ENCODE peak calls at places on chromosomes 6 and 20, in eight cellular contexts. C is A549, V is stomach, J is adrenal gland, Z is uterus, B is right lobe of liver, U is GM12891, Q is H1. N is an unnamed sample.

GRCh38 chr6:22320750-22321149 is 23.9 kb upstream of the PRL start:
- DNase-seq in V (no peak), U (no peak), J (no peak), Q (no peak), C (peak; percentile 10), B (no peak), Z (no peak), N (peak; percentile 33)

GRCh38 chr6:14661188-14661587 is 543.6 kb downstream of the CD83 start:
- DNase-seq in V (no peak), B (no peak), J (no peak), U (no peak), C (no peak), Z (no peak), Q (no peak), N (no peak)

GRCh38 chr6:129494099-129494498 is 215.9 kb downstream of the ARHGAP18 start:
- DNase-seq in U (no peak), V (no peak), Z (no peak), J (no peak), C (no peak), B (no peak), Q (no peak), N (no peak)

GRCh38 chr6:44301782-44302564 is 11.2 kb downstream of the AARS2 start:
- DNase-seq in B (no peak), U (no peak), J (peak; percentile 79), V (no peak), Z (no peak), C (no peak), Q (no peak), N (no peak)

GRCh38 chr6:108958900-108959770 is 110.9 kb downstream of the ARMC2 start:
- DNase-seq in J (no peak), B (no peak), Z (no peak), U (no peak), Q (no peak), V (no peak), C (no peak), N (no peak)

GRCh38 chr6:34386316-34387137 is 5.9 kb downstream of the NUDT3 start:
- DNase-seq in C (no peak), J (no peak), V (no peak), Z (no peak), B (no peak), Q (no peak), U (no peak), N (peak; percentile 40)

GRCh38 chr20:33653218-33653899 is 8.8 kb upstream of the C20orf144 start:
- DNase-seq in C (peak; percentile 73), B (no peak), Q (peak; percentile 86), V (peak; percentile 71), Z (peak; percentile 69), J (peak; percentile 63), U (peak; percentile 73), N (no peak)

GRCh38 chr20:34389206-34389953 is 26.3 kb downstream of the ITCH start:
- DNase-seq in Q (no peak), C (no peak), Z (no peak), V (no peak), J (no peak), B (no peak), U (no peak), N (no peak)

GRCh38 chr20:1943267-1944002 is 48.2 kb downstream of the SIRPA start:
- DNase-seq in Z (no peak), U (no peak), B (peak; percentile 56), C (no peak), V (no peak), Q (no peak), J (no peak), N (no peak)

GRCh38 chr6:125346143-125346925 is 44.6 kb upstream of the HDDC2 start:
- DNase-seq in J (no peak), U (no peak), Z (no peak), B (no peak), Q (no peak), C (no peak), V (no peak), N (no peak)

DNA sequence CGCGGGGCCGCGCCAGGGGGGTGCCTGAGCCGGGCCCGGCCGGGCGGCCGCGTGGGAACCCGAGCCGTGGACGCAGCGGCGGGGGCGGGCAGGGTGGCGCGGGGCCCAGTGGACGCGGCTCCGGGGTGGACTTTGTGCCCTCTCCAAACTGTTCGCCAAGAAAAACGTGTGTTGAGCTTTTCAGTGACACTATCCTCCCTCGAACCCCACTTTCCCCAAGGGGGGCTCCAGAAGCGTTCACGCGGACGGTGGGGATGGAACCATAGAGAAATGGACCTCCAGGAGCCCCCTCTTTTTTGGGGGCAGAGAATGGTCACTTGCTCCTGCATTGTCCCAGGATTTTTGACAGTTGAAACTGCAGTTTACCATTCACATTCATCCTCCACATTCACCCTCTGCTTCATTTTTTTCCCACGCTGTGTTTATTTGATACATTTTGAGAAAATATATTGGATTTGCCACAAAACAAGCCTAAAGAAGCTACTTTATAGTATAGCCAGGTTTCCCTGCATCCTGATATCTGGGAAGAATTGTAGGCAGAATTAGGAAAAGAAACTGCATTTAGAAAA is 2.8 kb upstream of the HIVEP1 start:
- DNase-seq in Z (no peak), B (no peak), C (no peak), Q (no peak), U (no peak), V (peak; percentile 81), J (no peak), N (no peak)
- TF ChIP-seq POLR2A in Z (no peak), B (no peak), C (no peak), Q (no peak), U (peak; percentile 14), V (no peak), J (no peak), N (no peak)

DNA sequence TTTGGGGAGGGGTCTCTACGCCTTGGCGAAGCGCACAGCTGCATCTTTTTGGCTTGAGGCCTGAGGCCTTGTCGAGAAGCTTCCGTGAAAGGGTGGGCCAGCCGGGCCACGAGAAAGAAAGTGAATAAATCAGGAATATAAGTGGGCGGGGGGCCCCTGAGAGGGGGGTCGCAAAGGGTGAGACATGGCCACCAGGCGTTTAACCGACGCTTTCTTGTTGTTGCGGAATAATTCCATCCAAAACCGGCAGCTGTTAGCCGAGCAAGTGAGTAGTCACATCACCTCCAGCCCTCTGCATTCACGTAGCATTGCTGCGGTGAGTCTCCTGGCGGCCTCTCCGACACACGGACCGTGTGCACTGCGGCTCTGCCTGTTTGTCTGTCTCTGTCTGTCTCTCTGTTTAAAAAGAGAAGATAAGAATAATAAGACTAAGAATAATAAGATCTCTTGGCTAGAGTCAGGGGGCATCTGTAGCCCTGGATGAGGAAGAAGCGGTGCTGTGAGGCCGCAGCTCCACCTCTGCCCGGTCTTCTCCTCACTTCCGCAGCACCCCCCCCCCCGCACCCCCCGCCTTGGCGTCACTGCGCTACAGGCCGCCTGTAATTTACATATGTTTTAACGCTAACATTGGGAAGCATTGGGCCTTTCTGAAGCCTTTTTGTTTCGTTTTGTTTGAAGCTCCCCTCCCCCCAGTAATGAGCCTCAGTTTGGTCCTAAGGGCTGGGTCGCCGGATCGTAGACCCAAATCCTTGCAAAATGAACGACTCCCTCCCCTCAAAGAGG is 931 bp downstream of the STX16 start:
- DNase-seq in J (peak; percentile 66), C (peak; percentile 72), V (peak; percentile 66), Z (no peak), U (peak; percentile 56), Q (peak; percentile 66), B (peak; percentile 70), N (peak; percentile 95)
- TF ChIP-seq POLR2A in J (peak; percentile 72), C (no peak), V (no peak), Z (no peak), U (peak; percentile 57), Q (no peak), B (peak; percentile 58), N (peak; percentile 2)

GRCh38 chr20:23365390-23366165 is 3.6 kb downstream of the GZF1 start:
- DNase-seq in Z (no peak), U (no peak), B (no peak), J (no peak), Q (no peak), C (no peak), V (no peak), N (no peak)

GRCh38 chr20:23363257-23363649 is 1.3 kb downstream of the GZF1 start:
- DNase-seq in U (no peak), J (peak; percentile 63), Z (no peak), B (no peak), C (no peak), V (no peak), Q (no peak), N (no peak)

GRCh38 chr20:23361108-23361650 is 803 bp upstream of the GZF1 start:
- DNase-seq in U (no peak), Z (peak; percentile 36), V (no peak), C (peak; percentile 30), J (peak; percentile 71), B (no peak), Q (no peak), N (no peak)

GRCh38 chr20:23361651-23362391 is at the start of gene GZF1:
- DNase-seq in B (peak; percentile 99), U (peak; percentile 93), C (peak; percentile 87), Z (peak; percentile 97), Q (peak; percentile 99), V (peak; percentile 99), J (peak; percentile 99), N (peak; percentile 92)

DNA sequence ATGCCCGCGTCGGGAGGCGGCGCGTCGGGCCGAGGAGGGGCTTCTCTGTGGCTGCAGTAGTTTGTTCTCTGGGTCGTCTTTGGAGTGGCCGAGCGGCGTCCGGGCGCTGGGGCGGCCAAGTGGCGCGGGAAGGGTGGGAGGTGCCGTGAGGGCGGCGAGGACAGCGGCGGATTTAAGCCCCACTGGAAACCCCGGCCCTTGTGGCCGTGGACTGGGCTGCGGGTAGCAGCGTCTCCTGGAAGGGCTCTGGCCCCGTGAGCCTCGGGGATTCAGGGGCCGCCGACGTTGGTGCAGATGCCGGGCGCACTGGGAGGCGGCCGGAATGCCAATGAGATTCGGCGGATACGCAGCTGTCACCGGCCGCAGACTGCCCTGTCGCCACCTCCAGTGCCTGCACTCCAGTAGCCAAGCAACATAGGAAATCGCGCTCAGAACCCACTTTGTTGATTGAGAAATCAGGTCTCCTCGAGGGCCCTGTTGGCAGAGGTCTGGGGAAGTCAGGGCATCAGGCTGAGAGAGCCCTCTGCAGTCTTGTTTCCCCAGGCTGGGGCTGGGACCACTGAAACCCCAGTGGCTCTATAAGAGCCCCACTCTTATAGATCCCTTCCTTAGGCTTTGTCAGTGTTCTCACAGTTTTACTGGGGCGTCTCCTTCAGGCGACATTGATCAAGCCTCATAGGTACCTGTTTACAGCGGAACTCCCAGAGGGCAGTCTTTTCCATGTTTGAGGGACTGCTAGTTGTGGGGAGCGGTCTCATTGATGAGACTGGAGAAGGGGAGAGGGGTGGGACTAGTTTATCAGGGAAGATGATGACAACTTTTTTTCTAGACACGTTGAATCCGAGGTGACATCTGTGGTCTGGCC is 642 bp downstream of the GZF1 start:
- DNase-seq in J (peak; percentile 77), Q (no peak), Z (peak; percentile 38), U (peak; percentile 39), B (peak; percentile 61), C (no peak), V (peak; percentile 44), N (peak; percentile 50)
- TF ChIP-seq POLR2A in J (no peak), Q (no peak), Z (no peak), U (no peak), B (no peak), C (no peak), V (no peak), N (no peak)

GRCh38 chr6:131629656-131630055 is 1.6 kb upstream of the MED23 start:
- DNase-seq in U (no peak), V (no peak), Q (no peak), C (no peak), B (no peak), Z (no peak), J (no peak), N (no peak)

GRCh38 chr6:131628726-131629125 is 684 bp upstream of the MED23 start:
- DNase-seq in V (no peak), B (no peak), Z (no peak), J (no peak), Q (no peak), U (no peak), C (no peak), N (no peak)

GRCh38 chr6:131631625-131632284 is 3.7 kb upstream of the MED23 start:
- DNase-seq in Z (no peak), B (no peak), V (no peak), Q (no peak), U (no peak), J (no peak), C (no peak), N (no peak)

GRCh38 chr6:131627724-131628682 is at the start of gene MED23:
- DNase-seq in J (peak; percentile 98), B (peak; percentile 96), Z (peak; percentile 90), C (peak; percentile 68), Q (peak; percentile 100), U (peak; percentile 55), V (peak; percentile 97), N (peak; percentile 50)
- TF ChIP-seq POLR2A in J (peak; percentile 73), B (peak; percentile 72), Z (peak; percentile 18), C (peak; percentile 40), Q (no peak), U (peak; percentile 83), V (no peak), N (peak; percentile 52)

N was measured in H54.